ENCODE peak calls at places on chromosomes 6 and 20, in eight cellular contexts. One of them, this sample, is unnamed.

GRCh38 chr6:105326838-105327745 is 75.8 kb downstream of the PREP start:
- DNase-seq in activated CD8-positive, alpha-beta T cell treated with anti-CD3 and anti-CD28 coated beads for 36 hours: no peak
- DNase-seq in epithelial cell of esophagus: peak; percentile 79
- DNase-seq in IMR-90: peak; percentile 83
- DNase-seq in BE2C: peak; percentile 25
- DNase-seq in MCF 10A: peak; percentile 77
- DNase-seq in progenitor cell of endocrine pancreas: no peak
- DNase-seq in cardiac fibroblast: no peak
- DNase-seq in this sample: no peak

GRCh38 chr20:19210426-19211155 is 1.9 kb upstream of the SLC24A3 start:
- DNase-seq in activated CD8-positive, alpha-beta T cell treated with anti-CD3 and anti-CD28 coated beads for 36 hours: no peak
- DNase-seq in epithelial cell of esophagus: peak; percentile 22
- DNase-seq in IMR-90: no peak
- DNase-seq in BE2C: no peak
- DNase-seq in MCF 10A: peak; percentile 42
- DNase-seq in progenitor cell of endocrine pancreas: no peak
- DNase-seq in cardiac fibroblast: peak; percentile 42
- DNase-seq in this sample: no peak

GRCh38 chr6:113596907-113597583 is 260.1 kb upstream of the MARCKS start:
- DNase-seq in activated CD8-positive, alpha-beta T cell treated with anti-CD3 and anti-CD28 coated beads for 36 hours: no peak
- DNase-seq in epithelial cell of esophagus: no peak
- DNase-seq in IMR-90: peak; percentile 63
- DNase-seq in BE2C: no peak
- DNase-seq in MCF 10A: no peak
- DNase-seq in progenitor cell of endocrine pancreas: no peak
- DNase-seq in cardiac fibroblast: peak; percentile 39
- DNase-seq in this sample: peak; percentile 33

GRCh38 chr20:33663161-33664084 is 1.3 kb downstream of the C20orf144 start:
- DNase-seq in activated CD8-positive, alpha-beta T cell treated with anti-CD3 and anti-CD28 coated beads for 36 hours: peak; percentile 89
- DNase-seq in epithelial cell of esophagus: peak; percentile 81
- DNase-seq in IMR-90: peak; percentile 60
- DNase-seq in BE2C: peak; percentile 93
- DNase-seq in MCF 10A: peak; percentile 66
- DNase-seq in progenitor cell of endocrine pancreas: peak; percentile 71
- DNase-seq in cardiac fibroblast: peak; percentile 81
- DNase-seq in this sample: peak; percentile 83

GRCh38 chr6:68559716-68560115 is 75.4 kb upstream of the ADGRB3 start:
- DNase-seq in activated CD8-positive, alpha-beta T cell treated with anti-CD3 and anti-CD28 coated beads for 36 hours: no peak
- DNase-seq in epithelial cell of esophagus: peak; percentile 1
- DNase-seq in IMR-90: no peak
- DNase-seq in BE2C: peak; percentile 74
- DNase-seq in MCF 10A: no peak
- DNase-seq in progenitor cell of endocrine pancreas: no peak
- DNase-seq in cardiac fibroblast: no peak
- DNase-seq in this sample: no peak

GRCh38 chr6:142797159-142797558 is 147.8 kb downstream of the HIVEP2 start:
- DNase-seq in activated CD8-positive, alpha-beta T cell treated with anti-CD3 and anti-CD28 coated beads for 36 hours: no peak
- DNase-seq in epithelial cell of esophagus: no peak
- DNase-seq in IMR-90: no peak
- DNase-seq in BE2C: no peak
- DNase-seq in MCF 10A: no peak
- DNase-seq in progenitor cell of endocrine pancreas: no peak
- DNase-seq in cardiac fibroblast: no peak
- DNase-seq in this sample: no peak

GRCh38 chr20:58054744-58055373 is 173.6 kb downstream of the ANKRD60 start:
- DNase-seq in activated CD8-positive, alpha-beta T cell treated with anti-CD3 and anti-CD28 coated beads for 36 hours: no peak
- DNase-seq in epithelial cell of esophagus: no peak
- DNase-seq in IMR-90: no peak
- DNase-seq in BE2C: no peak
- DNase-seq in MCF 10A: no peak
- DNase-seq in progenitor cell of endocrine pancreas: no peak
- DNase-seq in cardiac fibroblast: peak; percentile 25
- DNase-seq in this sample: no peak

GRCh38 chr6:44000164-44000842 is 126.9 kb downstream of the MRPL14 start:
- DNase-seq in activated CD8-positive, alpha-beta T cell treated with anti-CD3 and anti-CD28 coated beads for 36 hours: peak; percentile 91
- DNase-seq in epithelial cell of esophagus: peak; percentile 18
- DNase-seq in IMR-90: peak; percentile 25
- DNase-seq in BE2C: no peak
- DNase-seq in MCF 10A: no peak
- DNase-seq in progenitor cell of endocrine pancreas: no peak
- DNase-seq in cardiac fibroblast: no peak
- DNase-seq in this sample: no peak

GRCh38 chr6:7172605-7173185 is 64.9 kb downstream of the RREB1 start:
- DNase-seq in activated CD8-positive, alpha-beta T cell treated with anti-CD3 and anti-CD28 coated beads for 36 hours: no peak
- DNase-seq in epithelial cell of esophagus: peak; percentile 17
- DNase-seq in IMR-90: peak; percentile 63
- DNase-seq in BE2C: no peak
- DNase-seq in MCF 10A: no peak
- DNase-seq in progenitor cell of endocrine pancreas: no peak
- DNase-seq in cardiac fibroblast: peak; percentile 70
- DNase-seq in this sample: no peak

GRCh38 chr6:128158496-128158895 is 257.6 kb upstream of the THEMIS start:
- DNase-seq in activated CD8-positive, alpha-beta T cell treated with anti-CD3 and anti-CD28 coated beads for 36 hours: no peak
- DNase-seq in epithelial cell of esophagus: no peak
- DNase-seq in IMR-90: peak; percentile 61
- DNase-seq in BE2C: no peak
- DNase-seq in MCF 10A: no peak
- DNase-seq in progenitor cell of endocrine pancreas: no peak
- DNase-seq in cardiac fibroblast: no peak
- DNase-seq in this sample: peak; percentile 30

GRCh38 chr6:88662653-88663174 is 300.7 kb downstream of the RNGTT start:
- DNase-seq in activated CD8-positive, alpha-beta T cell treated with anti-CD3 and anti-CD28 coated beads for 36 hours: no peak
- DNase-seq in epithelial cell of esophagus: no peak
- DNase-seq in IMR-90: no peak
- DNase-seq in BE2C: no peak
- DNase-seq in MCF 10A: no peak
- DNase-seq in progenitor cell of endocrine pancreas: no peak
- DNase-seq in cardiac fibroblast: no peak
- DNase-seq in this sample: no peak

DNA sequence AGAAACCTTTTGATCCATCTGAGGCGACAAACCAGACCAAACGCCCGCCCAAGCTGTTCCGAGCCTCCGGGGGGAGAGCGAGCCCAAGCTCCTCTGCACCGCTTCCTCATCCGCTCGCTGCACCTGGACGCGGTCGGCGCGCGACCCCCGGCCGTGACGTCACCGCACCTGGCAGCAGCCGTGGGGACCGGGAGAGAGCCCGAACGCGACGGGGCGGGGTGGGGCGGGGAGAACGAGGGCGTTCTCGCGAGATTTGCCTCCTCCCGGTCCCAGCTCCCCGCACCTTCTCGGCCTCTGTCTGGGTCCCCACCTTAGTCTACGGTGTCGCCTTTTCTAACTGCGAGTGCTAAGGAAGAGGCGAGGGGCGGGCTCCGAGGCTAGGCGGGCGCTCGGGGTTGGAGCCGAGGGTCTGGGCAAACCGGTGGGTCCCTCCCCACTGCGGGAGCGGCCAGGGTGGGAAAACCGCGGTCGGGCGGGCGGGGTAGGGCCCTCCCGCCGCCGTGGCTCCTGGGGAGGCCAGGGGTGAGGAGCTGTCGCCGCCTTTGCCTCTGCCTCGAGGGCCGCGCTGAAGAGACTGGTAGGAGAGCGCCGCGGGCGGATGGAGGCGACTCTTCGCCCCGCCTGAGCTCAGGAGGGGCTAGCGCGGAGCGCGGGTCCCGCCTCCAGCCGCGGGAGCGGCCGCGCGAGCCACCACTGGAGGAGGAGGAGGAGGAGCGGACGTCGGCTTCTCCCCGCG is at the start of gene CD2AP:
- DNase-seq in activated CD8-positive, alpha-beta T cell treated with anti-CD3 and anti-CD28 coated beads for 36 hours: peak; percentile 92
- DNase-seq in epithelial cell of esophagus: peak; percentile 89
- DNase-seq in IMR-90: peak; percentile 74
- DNase-seq in BE2C: peak; percentile 88
- DNase-seq in MCF 10A: peak; percentile 88
- DNase-seq in progenitor cell of endocrine pancreas: peak; percentile 97
- DNase-seq in cardiac fibroblast: peak; percentile 82
- DNase-seq in this sample: peak; percentile 83
- TF ChIP-seq CTCF in activated CD8-positive, alpha-beta T cell treated with anti-CD3 and anti-CD28 coated beads for 36 hours: no peak
- TF ChIP-seq CTCF in epithelial cell of esophagus: no peak
- TF ChIP-seq CTCF in IMR-90: peak; percentile 11
- TF ChIP-seq CTCF in BE2C: no peak
- TF ChIP-seq CTCF in MCF 10A: no peak
- TF ChIP-seq CTCF in progenitor cell of endocrine pancreas: peak; percentile 19
- TF ChIP-seq CTCF in cardiac fibroblast: no peak
- TF ChIP-seq CTCF in this sample: no peak

GRCh38 chr6:40556881-40557280 is 30.3 kb downstream of the LRFN2 start:
- DNase-seq in activated CD8-positive, alpha-beta T cell treated with anti-CD3 and anti-CD28 coated beads for 36 hours: no peak
- DNase-seq in epithelial cell of esophagus: no peak
- DNase-seq in IMR-90: no peak
- DNase-seq in BE2C: no peak
- DNase-seq in MCF 10A: no peak
- DNase-seq in progenitor cell of endocrine pancreas: no peak
- DNase-seq in cardiac fibroblast: no peak
- DNase-seq in this sample: no peak
- TF ChIP-seq CTCF in activated CD8-positive, alpha-beta T cell treated with anti-CD3 and anti-CD28 coated beads for 36 hours: no peak
- TF ChIP-seq CTCF in epithelial cell of esophagus: no peak
- TF ChIP-seq CTCF in IMR-90: no peak
- TF ChIP-seq CTCF in BE2C: no peak
- TF ChIP-seq CTCF in MCF 10A: no peak
- TF ChIP-seq CTCF in progenitor cell of endocrine pancreas: no peak
- TF ChIP-seq CTCF in cardiac fibroblast: no peak
- TF ChIP-seq CTCF in this sample: no peak

DNA sequence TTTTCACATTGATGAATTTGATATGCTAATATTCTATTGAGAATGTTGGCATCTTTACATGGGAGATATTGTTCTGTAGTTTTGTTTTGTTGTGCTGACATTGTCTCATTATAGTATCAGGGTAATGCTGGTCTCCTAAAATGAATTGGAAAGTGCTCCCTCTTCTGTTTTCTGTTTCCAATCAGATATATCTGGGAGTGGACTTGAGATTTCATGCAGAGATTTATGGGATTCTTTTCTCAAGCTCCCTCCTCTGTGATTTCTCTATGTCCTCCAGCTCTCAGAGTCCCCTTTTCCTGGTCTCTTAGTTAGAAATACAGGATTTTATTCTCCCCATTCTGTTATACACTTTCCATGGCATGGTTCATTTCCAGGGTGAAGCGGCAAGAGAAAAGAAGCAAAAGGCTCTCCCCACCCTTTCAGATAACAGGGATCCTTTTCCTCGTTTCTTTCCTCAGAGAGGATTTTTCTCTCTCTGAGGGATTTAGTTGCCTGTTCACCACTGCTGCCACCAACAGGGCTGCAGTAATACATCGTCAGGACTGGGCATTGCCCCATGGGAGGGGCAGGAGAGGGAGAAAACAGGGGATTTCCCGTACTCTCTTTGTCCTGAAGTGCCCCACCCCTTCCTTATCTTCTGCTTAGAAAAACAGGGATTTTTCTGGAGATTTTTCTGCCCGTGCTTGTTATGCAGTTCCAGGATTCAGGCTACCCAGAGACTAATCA is 59.3 kb upstream of the STMND1 start:
- DNase-seq in activated CD8-positive, alpha-beta T cell treated with anti-CD3 and anti-CD28 coated beads for 36 hours: no peak
- DNase-seq in epithelial cell of esophagus: peak; percentile 79
- DNase-seq in IMR-90: peak; percentile 68
- DNase-seq in BE2C: no peak
- DNase-seq in MCF 10A: peak; percentile 55
- DNase-seq in progenitor cell of endocrine pancreas: no peak
- DNase-seq in cardiac fibroblast: peak; percentile 66
- DNase-seq in this sample: peak; percentile 66
- TF ChIP-seq CTCF in activated CD8-positive, alpha-beta T cell treated with anti-CD3 and anti-CD28 coated beads for 36 hours: no peak
- TF ChIP-seq CTCF in epithelial cell of esophagus: peak; percentile 62
- TF ChIP-seq CTCF in IMR-90: peak; percentile 40
- TF ChIP-seq CTCF in BE2C: no peak
- TF ChIP-seq CTCF in MCF 10A: peak; percentile 26
- TF ChIP-seq CTCF in progenitor cell of endocrine pancreas: peak; percentile 30
- TF ChIP-seq CTCF in cardiac fibroblast: peak; percentile 40
- TF ChIP-seq CTCF in this sample: peak; percentile 41

GRCh38 chr6:12911387-12911960 is 194.9 kb downstream of the PHACTR1 start:
- DNase-seq in activated CD8-positive, alpha-beta T cell treated with anti-CD3 and anti-CD28 coated beads for 36 hours: no peak
- DNase-seq in epithelial cell of esophagus: peak; percentile 42
- DNase-seq in IMR-90: peak; percentile 9
- DNase-seq in BE2C: no peak
- DNase-seq in MCF 10A: peak; percentile 31
- DNase-seq in progenitor cell of endocrine pancreas: no peak
- DNase-seq in cardiac fibroblast: peak; percentile 65
- DNase-seq in this sample: peak; percentile 70
- TF ChIP-seq CTCF in activated CD8-positive, alpha-beta T cell treated with anti-CD3 and anti-CD28 coated beads for 36 hours: peak; percentile 30
- TF ChIP-seq CTCF in epithelial cell of esophagus: peak; percentile 46
- TF ChIP-seq CTCF in IMR-90: peak; percentile 28
- TF ChIP-seq CTCF in BE2C: peak; percentile 30
- TF ChIP-seq CTCF in MCF 10A: peak; percentile 40
- TF ChIP-seq CTCF in progenitor cell of endocrine pancreas: peak; percentile 63
- TF ChIP-seq CTCF in cardiac fibroblast: peak; percentile 41
- TF ChIP-seq CTCF in this sample: peak; percentile 53

DNA sequence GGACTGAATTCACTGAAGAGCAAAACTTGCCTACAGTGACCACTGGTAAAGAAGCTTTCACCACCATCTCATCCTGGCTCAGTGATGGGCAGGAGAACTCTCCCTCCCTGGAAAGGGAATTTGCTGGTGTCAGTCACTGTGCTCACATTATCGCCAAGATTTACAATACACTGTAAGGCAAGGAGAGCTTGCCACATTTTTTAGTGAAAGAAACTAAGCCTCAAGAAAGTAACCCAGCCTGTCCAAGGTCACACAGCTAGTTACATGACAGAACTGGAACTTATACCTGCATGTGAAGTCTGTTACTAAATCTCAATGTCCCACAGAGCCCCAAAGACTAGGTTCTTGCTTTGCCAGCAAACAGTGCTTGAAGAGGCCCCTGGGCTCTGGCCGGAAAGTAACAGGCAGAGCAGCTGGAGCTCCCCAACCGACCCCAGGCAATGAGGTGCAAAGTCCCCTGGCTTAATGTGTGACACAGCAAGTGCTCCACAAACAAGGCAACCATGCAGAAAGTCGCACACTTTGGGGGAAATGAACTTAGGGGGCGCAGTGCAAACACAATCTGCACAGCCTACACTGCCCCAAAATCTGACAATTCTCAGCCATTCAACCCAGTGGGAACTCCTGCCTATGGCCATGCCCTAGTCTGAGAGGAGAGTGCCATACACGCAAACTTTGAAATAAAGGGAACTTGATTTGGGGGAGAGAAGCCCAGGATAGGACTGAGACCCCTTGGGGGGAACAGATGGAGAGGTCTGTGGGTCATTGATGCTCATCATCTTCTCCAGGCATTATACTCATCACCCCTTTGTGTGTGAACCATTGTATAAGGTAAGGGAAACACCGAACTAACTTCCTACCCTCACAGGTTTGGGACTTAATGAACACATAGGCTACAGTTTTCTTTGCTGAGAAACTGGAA is 1.9 kb downstream of the BCL2L1 start:
- DNase-seq in activated CD8-positive, alpha-beta T cell treated with anti-CD3 and anti-CD28 coated beads for 36 hours: peak; percentile 57
- DNase-seq in epithelial cell of esophagus: no peak
- DNase-seq in IMR-90: no peak
- DNase-seq in BE2C: no peak
- DNase-seq in MCF 10A: peak; percentile 18
- DNase-seq in progenitor cell of endocrine pancreas: no peak
- DNase-seq in cardiac fibroblast: no peak
- DNase-seq in this sample: no peak
- TF ChIP-seq CTCF in activated CD8-positive, alpha-beta T cell treated with anti-CD3 and anti-CD28 coated beads for 36 hours: peak; percentile 27
- TF ChIP-seq CTCF in epithelial cell of esophagus: no peak
- TF ChIP-seq CTCF in IMR-90: no peak
- TF ChIP-seq CTCF in BE2C: no peak
- TF ChIP-seq CTCF in MCF 10A: no peak
- TF ChIP-seq CTCF in progenitor cell of endocrine pancreas: no peak
- TF ChIP-seq CTCF in cardiac fibroblast: peak; percentile 17
- TF ChIP-seq CTCF in this sample: no peak